ENCODE peak calls at places on chromosomes 2 and 18, in seven cellular contexts. One of them, this sample, is unnamed.

GRCh38 chr18:63244585-63244984 is 75.0 kb downstream of the BCL2 start:
- DNase-seq in stimulated activated CD4-positive, alpha-beta T cell treated with anti-CD3 and anti-CD28 coated beads, TNF-alpha, amount 100 ng/mL, for 48 hours: no peak
- DNase-seq in stimulated activated CD8-positive, alpha-beta memory T cell treated with anti-CD3 and anti-CD28 coated beads, Interleukin-4, amount 100 ng/mL, for 1 hour: no peak
- DNase-seq in KBM-7: no peak
- DNase-seq in psoas muscle: no peak
- DNase-seq in aorta: no peak
- DNase-seq in activated CD4-positive, alpha-beta T cell treated with anti-CD3 and anti-CD28 coated beads, Interleukin-2, amount 50 U/mL, for 24 hours: no peak
- DNase-seq in this sample: no peak

GRCh38 chr2:120929829-120930228 is 194.2 kb downstream of the GLI2 start:
- DNase-seq in stimulated activated CD4-positive, alpha-beta T cell treated with anti-CD3 and anti-CD28 coated beads, TNF-alpha, amount 100 ng/mL, for 48 hours: no peak
- DNase-seq in stimulated activated CD8-positive, alpha-beta memory T cell treated with anti-CD3 and anti-CD28 coated beads, Interleukin-4, amount 100 ng/mL, for 1 hour: no peak
- DNase-seq in KBM-7: no peak
- DNase-seq in psoas muscle: no peak
- DNase-seq in aorta: no peak
- DNase-seq in activated CD4-positive, alpha-beta T cell treated with anti-CD3 and anti-CD28 coated beads, Interleukin-2, amount 50 U/mL, for 24 hours: no peak
- DNase-seq in this sample: no peak

GRCh38 chr2:216014006-216014405 is 655 bp upstream of the MREG start:
- DNase-seq in stimulated activated CD4-positive, alpha-beta T cell treated with anti-CD3 and anti-CD28 coated beads, TNF-alpha, amount 100 ng/mL, for 48 hours: no peak
- DNase-seq in stimulated activated CD8-positive, alpha-beta memory T cell treated with anti-CD3 and anti-CD28 coated beads, Interleukin-4, amount 100 ng/mL, for 1 hour: no peak
- DNase-seq in KBM-7: no peak
- DNase-seq in psoas muscle: no peak
- DNase-seq in aorta: no peak
- DNase-seq in activated CD4-positive, alpha-beta T cell treated with anti-CD3 and anti-CD28 coated beads, Interleukin-2, amount 50 U/mL, for 24 hours: no peak
- DNase-seq in this sample: no peak

GRCh38 chr2:29130295-29130694 is 15.1 kb downstream of the CLIP4 start:
- DNase-seq in stimulated activated CD4-positive, alpha-beta T cell treated with anti-CD3 and anti-CD28 coated beads, TNF-alpha, amount 100 ng/mL, for 48 hours: peak; percentile 28
- DNase-seq in stimulated activated CD8-positive, alpha-beta memory T cell treated with anti-CD3 and anti-CD28 coated beads, Interleukin-4, amount 100 ng/mL, for 1 hour: no peak
- DNase-seq in KBM-7: peak; percentile 34
- DNase-seq in psoas muscle: no peak
- DNase-seq in aorta: no peak
- DNase-seq in activated CD4-positive, alpha-beta T cell treated with anti-CD3 and anti-CD28 coated beads, Interleukin-2, amount 50 U/mL, for 24 hours: no peak
- DNase-seq in this sample: no peak

GRCh38 chr2:226873826-226874225 is 38.0 kb downstream of the RHBDD1 start:
- DNase-seq in stimulated activated CD4-positive, alpha-beta T cell treated with anti-CD3 and anti-CD28 coated beads, TNF-alpha, amount 100 ng/mL, for 48 hours: peak; percentile 15
- DNase-seq in stimulated activated CD8-positive, alpha-beta memory T cell treated with anti-CD3 and anti-CD28 coated beads, Interleukin-4, amount 100 ng/mL, for 1 hour: no peak
- DNase-seq in KBM-7: no peak
- DNase-seq in psoas muscle: no peak
- DNase-seq in aorta: no peak
- DNase-seq in activated CD4-positive, alpha-beta T cell treated with anti-CD3 and anti-CD28 coated beads, Interleukin-2, amount 50 U/mL, for 24 hours: no peak
- DNase-seq in this sample: no peak

GRCh38 chr2:172465417-172466334 is 38.3 kb downstream of the ITGA6 start:
- DNase-seq in stimulated activated CD4-positive, alpha-beta T cell treated with anti-CD3 and anti-CD28 coated beads, TNF-alpha, amount 100 ng/mL, for 48 hours: peak; percentile 55
- DNase-seq in stimulated activated CD8-positive, alpha-beta memory T cell treated with anti-CD3 and anti-CD28 coated beads, Interleukin-4, amount 100 ng/mL, for 1 hour: peak; percentile 18
- DNase-seq in KBM-7: peak; percentile 89
- DNase-seq in psoas muscle: peak; percentile 29
- DNase-seq in aorta: peak; percentile 82
- DNase-seq in activated CD4-positive, alpha-beta T cell treated with anti-CD3 and anti-CD28 coated beads, Interleukin-2, amount 50 U/mL, for 24 hours: peak; percentile 32
- DNase-seq in this sample: no peak

GRCh38 chr18:45102863-45103262 is 422.2 kb downstream of the SETBP1 start:
- DNase-seq in stimulated activated CD4-positive, alpha-beta T cell treated with anti-CD3 and anti-CD28 coated beads, TNF-alpha, amount 100 ng/mL, for 48 hours: no peak
- DNase-seq in stimulated activated CD8-positive, alpha-beta memory T cell treated with anti-CD3 and anti-CD28 coated beads, Interleukin-4, amount 100 ng/mL, for 1 hour: no peak
- DNase-seq in KBM-7: peak; percentile 54
- DNase-seq in psoas muscle: no peak
- DNase-seq in aorta: no peak
- DNase-seq in activated CD4-positive, alpha-beta T cell treated with anti-CD3 and anti-CD28 coated beads, Interleukin-2, amount 50 U/mL, for 24 hours: no peak
- DNase-seq in this sample: no peak

GRCh38 chr18:60732146-60732545 is 359.6 kb upstream of the MC4R start:
- DNase-seq in stimulated activated CD4-positive, alpha-beta T cell treated with anti-CD3 and anti-CD28 coated beads, TNF-alpha, amount 100 ng/mL, for 48 hours: no peak
- DNase-seq in stimulated activated CD8-positive, alpha-beta memory T cell treated with anti-CD3 and anti-CD28 coated beads, Interleukin-4, amount 100 ng/mL, for 1 hour: no peak
- DNase-seq in KBM-7: no peak
- DNase-seq in psoas muscle: no peak
- DNase-seq in aorta: no peak
- DNase-seq in activated CD4-positive, alpha-beta T cell treated with anti-CD3 and anti-CD28 coated beads, Interleukin-2, amount 50 U/mL, for 24 hours: no peak
- DNase-seq in this sample: no peak

GRCh38 chr2:66443183-66443976 is 8.5 kb downstream of the MEIS1 start:
- DNase-seq in stimulated activated CD4-positive, alpha-beta T cell treated with anti-CD3 and anti-CD28 coated beads, TNF-alpha, amount 100 ng/mL, for 48 hours: no peak
- DNase-seq in stimulated activated CD8-positive, alpha-beta memory T cell treated with anti-CD3 and anti-CD28 coated beads, Interleukin-4, amount 100 ng/mL, for 1 hour: no peak
- DNase-seq in KBM-7: no peak
- DNase-seq in psoas muscle: no peak
- DNase-seq in aorta: peak; percentile 78
- DNase-seq in activated CD4-positive, alpha-beta T cell treated with anti-CD3 and anti-CD28 coated beads, Interleukin-2, amount 50 U/mL, for 24 hours: no peak
- DNase-seq in this sample: no peak

GRCh38 chr2:154402138-154402714 is 296.3 kb upstream of the KCNJ3 start:
- DNase-seq in stimulated activated CD4-positive, alpha-beta T cell treated with anti-CD3 and anti-CD28 coated beads, TNF-alpha, amount 100 ng/mL, for 48 hours: no peak
- DNase-seq in stimulated activated CD8-positive, alpha-beta memory T cell treated with anti-CD3 and anti-CD28 coated beads, Interleukin-4, amount 100 ng/mL, for 1 hour: no peak
- DNase-seq in KBM-7: peak; percentile 21
- DNase-seq in psoas muscle: no peak
- DNase-seq in aorta: no peak
- DNase-seq in activated CD4-positive, alpha-beta T cell treated with anti-CD3 and anti-CD28 coated beads, Interleukin-2, amount 50 U/mL, for 24 hours: no peak
- DNase-seq in this sample: no peak

This sample was measured in cortex of kidney.